ENCODE peak calls at places on chromosomes 7 and 10, in four cellular contexts. D is Calu3, W is stomach, N is uterus. Y is an unnamed sample.

GRCh38 chr7:68862736-68863135 is 735.5 kb upstream of the AUTS2 start:
- DNase-seq in W (no peak), N (no peak), D (no peak), Y (no peak)

GRCh38 chr10:28986117-28986792 is 302.6 kb upstream of the LYZL1 start:
- DNase-seq in W (no peak), N (no peak), D (no peak), Y (no peak)

GRCh38 chr7:23135765-23136164 is 30.2 kb downstream of the KLHL7 start:
- DNase-seq in D (no peak), N (no peak), W (no peak), Y (no peak)

GRCh38 chr10:1425886-1426285 is 311.4 kb downstream of the ADARB2 start:
- DNase-seq in W (no peak), N (no peak), D (no peak), Y (no peak)

GRCh38 chr10:1726861-1727260 is 10.5 kb downstream of the ADARB2 start:
- DNase-seq in W (no peak), D (no peak), N (no peak), Y (no peak)

GRCh38 chr10:129963831-129964501 is at the start of gene EBF3:
- DNase-seq in W (peak), D (peak), N (peak), Y (peak)

GRCh38 chr7:110875346-110875745 is 215.6 kb upstream of the LRRN3 start:
- DNase-seq in D (no peak), N (no peak), W (no peak), Y (no peak)

GRCh38 chr7:39587393-39587792 is 21.2 kb downstream of the YAE1 start:
- DNase-seq in D (no peak), N (no peak), W (no peak), Y (no peak)

GRCh38 chr7:3042861-3043489 is 692 bp downstream of the CARD11 start:
- DNase-seq in W (no peak), N (no peak), D (peak), Y (no peak)

GRCh38 chr10:102408728-102409603 is 9.6 kb downstream of the PSD start:
- DNase-seq in W (no peak), D (no peak), N (peak), Y (no peak)

GRCh38 chr10:127374074-127374680 is 174.9 kb upstream of the NPS start:
- DNase-seq in N (no peak), W (no peak), D (no peak), Y (no peak)

GRCh38 chr10:17817790-17818189 is 8.6 kb downstream of the MRC1 start:
- DNase-seq in D (no peak), W (no peak), N (no peak), Y (no peak)

GRCh38 chr7:113404245-113404644 is 285.9 kb upstream of the SMIM30 start:
- DNase-seq in N (no peak), W (no peak), D (no peak), Y (no peak)

GRCh38 chr7:37211097-37211496 is 237.6 kb downstream of the ELMO1 start:
- DNase-seq in N (peak), D (no peak), W (no peak), Y (no peak)

GRCh38 chr7:28330384-28331070 is 81.8 kb upstream of the CREB5 start:
- DNase-seq in N (no peak), D (no peak), W (no peak), Y (no peak)

GRCh38 chr10:20473361-20473760 is 423.8 kb downstream of the NEBL start:
- DNase-seq in N (no peak), D (no peak), W (no peak), Y (no peak)

GRCh38 chr7:130275826-130276291 is 9.2 kb downstream of the CPA2 start:
- DNase-seq in W (no peak), N (no peak), D (no peak), Y (no peak)

GRCh38 chr10:111093741-111094380 is 17.0 kb downstream of the ADRA2A start:
- DNase-seq in N (no peak), W (no peak), D (no peak), Y (peak)

GRCh38 chr7:83732305-83732704 is 83.4 kb upstream of the SEMA3E start:
- DNase-seq in D (no peak), W (no peak), N (no peak), Y (no peak)

GRCh38 chr10:47348138-47348651 is at the start of gene RBP3:
- DNase-seq in W (no peak), N (no peak), D (no peak), Y (no peak)

GRCh38 chr7:131623154-131623553 is 66.7 kb upstream of the PODXL start:
- DNase-seq in W (no peak), D (no peak), N (no peak), Y (no peak)

GRCh38 chr7:132865766-132866531 is 215.9 kb downstream of the CHCHD3 start:
- DNase-seq in N (no peak), D (no peak), W (no peak), Y (no peak)

GRCh38 chr7:151551820-151552219 is 32.1 kb upstream of the RHEB start:
- DNase-seq in N (no peak), D (no peak), W (no peak), Y (no peak)

GRCh38 chr7:208816-209215 is 16.4 kb downstream of the FAM20C start:
- DNase-seq in W (no peak), N (no peak), D (no peak), Y (no peak)

GRCh38 chr7:54967384-54967783 is 51.4 kb upstream of the EGFR start:
- DNase-seq in N (no peak), D (peak), W (no peak), Y (no peak)